ENCODE peak calls at places on chromosomes 4 and X, in six cellular contexts. B is CD8-positive, alpha-beta T cell; D is BJ; L is lung; W is cardiac muscle cell; X is breast epithelium. U is an unnamed sample.

GRCh38 chr4:30948653-30949052 is 228.5 kb downstream of the PCDH7 start:
- DNase-seq in D (no peak), B (no peak), W (no peak), L (no peak), X (no peak), U (no peak)

GRCh38 chrX:120477453-120477852 is 8.4 kb upstream of the LAMP2 start:
- DNase-seq in L (no peak), B (no peak), W (no peak), D (no peak), X (no peak), U (no peak)

GRCh38 chrX:42673411-42673810 is 104.6 kb downstream of the PPP1R2C start:
- DNase-seq in D (no peak), B (no peak), X (no peak), L (no peak), W (no peak), U (no peak)

GRCh38 chrX:132968282-132968681 is 9.9 kb upstream of the HS6ST2 start:
- DNase-seq in B (no peak), W (peak; percentile 70), X (no peak), D (no peak), L (no peak), U (no peak)

GRCh38 chr4:157804986-157805385 is 367.8 kb downstream of the GASK1B start:
- DNase-seq in L (no peak), X (no peak), B (no peak), W (peak; percentile 53), D (no peak), U (no peak)

GRCh38 chrX:66022742-66023725 is 16.8 kb downstream of the VSIG4 start:
- DNase-seq in D (no peak), W (no peak), L (no peak), X (no peak), B (no peak), U (no peak)

GRCh38 chr4:113587640-113588275 is 173.8 kb downstream of the CAMK2D start:
- DNase-seq in W (no peak), X (no peak), B (no peak), L (no peak), D (no peak), U (no peak)

GRCh38 chr4:54439831-54440243 is 210.7 kb downstream of the PDGFRA start:
- DNase-seq in X (peak; percentile 17), W (no peak), B (no peak), L (peak; percentile 44), D (no peak), U (peak; percentile 20)

GRCh38 chr4:141642068-141642467 is 5.7 kb downstream of the IL15 start:
- DNase-seq in L (no peak), B (no peak), X (no peak), D (no peak), W (no peak), U (no peak)

GRCh38 chr4:128076465-128076864 is 15.4 kb downstream of the LARP1B start:
- DNase-seq in W (no peak), B (no peak), L (no peak), X (no peak), D (no peak), U (no peak)

GRCh38 chr4:132169660-132170059 is 979.4 kb upstream of the PCDH10 start:
- DNase-seq in X (no peak), W (no peak), B (no peak), D (no peak), L (no peak), U (no peak)

GRCh38 chr4:89009653-89010369 is 47.2 kb downstream of the FAM13A start:
- DNase-seq in D (no peak), X (no peak), W (no peak), B (no peak), L (no peak), U (no peak)

GRCh38 chrX:20306668-20307067 is 40.0 kb upstream of the RPS6KA3 start:
- DNase-seq in W (no peak), D (no peak), L (no peak), B (no peak), X (no peak), U (no peak)

GRCh38 chr4:32455231-32455630 is 1735.1 kb downstream of the PCDH7 start:
- DNase-seq in W (no peak), D (no peak), B (no peak), X (no peak), L (no peak), U (no peak)

GRCh38 chr4:78397292-78397630 is 154.3 kb upstream of the ANXA3 start:
- DNase-seq in X (no peak), L (no peak), B (no peak), W (no peak), D (no peak), U (no peak)

GRCh38 chr4:24470681-24471622 is 113.4 kb downstream of the DHX15 start:
- DNase-seq in B (no peak), W (peak; percentile 66), X (no peak), D (no peak), L (no peak), U (peak; percentile 27)

GRCh38 chrX:2962346-2962745 is 33.2 kb upstream of the ARSD start:
- DNase-seq in X (no peak), B (no peak), L (no peak), D (no peak), W (no peak), U (peak; percentile 46)

GRCh38 chr4:172134536-172134935 is 321.3 kb downstream of the GALNTL6 start:
- DNase-seq in L (no peak), B (no peak), W (no peak), D (no peak), X (no peak), U (no peak)

GRCh38 chrX:154013614-154014360 is 5.9 kb downstream of the IRAK1 start:
- DNase-seq in D (no peak), X (no peak), B (peak; percentile 30), L (no peak), W (peak; percentile 42), U (no peak)

GRCh38 chr4:97938141-97938540 is 205.1 kb downstream of the STPG2 start:
- DNase-seq in X (no peak), D (no peak), B (no peak), W (no peak), L (no peak), U (no peak)

GRCh38 chr4:19164334-19164733 is 1087.4 kb upstream of the SLIT2 start:
- DNase-seq in L (no peak), B (no peak), X (no peak), D (no peak), W (no peak), U (no peak)

GRCh38 chr4:7781361-7781760 is 158.3 kb downstream of the AFAP1 start:
- DNase-seq in B (no peak), L (no peak), W (peak; percentile 54), X (no peak), D (peak; percentile 39), U (no peak)

GRCh38 chrX:150897371-150898319 is 823 bp downstream of the CD99L2 start:
- DNase-seq in D (no peak), W (no peak), B (peak; percentile 8), X (no peak), L (no peak), U (peak; percentile 51)

GRCh38 chr4:3074846-3075651 is 568 bp downstream of the HTT start:
- DNase-seq in W (peak; percentile 86), X (peak; percentile 65), B (no peak), D (no peak), L (peak; percentile 72), U (peak; percentile 70)

GRCh38 chr4:27692098-27692679 is 831.5 kb downstream of the STIM2 start:
- DNase-seq in D (no peak), L (no peak), X (no peak), B (no peak), W (peak; percentile 42), U (no peak)

GRCh38 chrX:138745215-138745614 is 33.7 kb upstream of the FGF13 start:
- DNase-seq in B (no peak), D (no peak), X (no peak), L (peak; percentile 31), W (peak; percentile 75), U (peak; percentile 36)

DNA sequence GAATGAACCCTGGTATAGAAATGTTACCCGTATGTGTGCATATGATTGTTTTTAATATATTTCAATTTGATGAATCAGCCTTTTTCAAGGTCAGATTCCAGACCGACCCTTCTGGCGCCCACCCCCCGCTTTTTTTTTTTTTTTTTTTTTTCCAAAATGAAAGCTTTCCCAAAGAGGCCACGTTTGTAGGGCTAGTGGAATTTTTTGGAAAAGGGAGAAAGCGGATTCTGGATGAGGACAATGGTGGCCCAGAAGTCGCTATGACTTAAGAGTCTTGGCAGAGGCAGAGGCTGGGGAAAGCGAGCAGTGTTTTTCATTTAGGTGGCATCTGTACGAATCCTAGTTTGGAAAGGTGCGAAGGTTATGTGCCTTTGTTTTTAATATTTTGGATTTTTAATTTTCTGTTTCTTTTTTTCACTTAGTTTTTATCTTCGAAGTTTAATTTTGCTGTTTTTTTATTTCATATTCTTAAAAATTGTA is 14.6 kb downstream of the NDUFB11 start:
- DNase-seq in W (no peak), X (no peak), D (no peak), L (no peak), B (no peak), U (no peak)
- H3K4me3 ChIP-seq in W (peak overlapping the region; percentile 63), X (peak overlapping the region; percentile 66), D (peak overlapping the region; percentile 62), L (no peak overlapping the region), B (no peak overlapping the region), U (peak overlapping the region; percentile 44)

GRCh38 chrX:34943235-34943634 is 639 bp downstream of the FAM47B start:
- DNase-seq in D (no peak), W (no peak), L (no peak), X (no peak), B (no peak), U (no peak)

DNA sequence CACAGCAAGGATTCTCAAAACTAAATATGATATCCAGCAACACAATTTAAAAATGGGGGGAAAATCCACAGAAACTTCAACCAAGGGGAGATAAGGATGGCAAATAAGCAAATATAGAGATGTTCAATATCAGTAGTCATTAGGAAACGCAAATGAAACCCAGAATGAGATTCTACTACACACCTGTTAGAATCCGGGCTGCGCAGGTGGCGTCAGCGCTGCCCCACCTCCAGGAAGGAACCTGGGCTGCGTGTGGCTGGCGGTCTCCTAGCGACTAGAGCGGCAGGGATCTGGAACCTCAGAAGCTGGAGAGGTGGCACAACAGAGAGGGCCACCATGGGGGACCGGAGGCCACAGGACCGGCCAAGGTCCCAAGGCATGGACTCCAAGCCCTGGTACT is at the start of gene FAM47B:
- DNase-seq in W (no peak), X (no peak), D (no peak), L (no peak), B (no peak), U (no peak)
- H3K27me3 ChIP-seq in W (no peaks in the 10 kb centered on the region), X (peaks cover 1% of the 10 kb centered on the region), D (no peaks in the 10 kb centered on the region), L (no peaks in the 10 kb centered on the region), B (no peaks in the 10 kb centered on the region), U (no peaks in the 10 kb centered on the region)

DNA sequence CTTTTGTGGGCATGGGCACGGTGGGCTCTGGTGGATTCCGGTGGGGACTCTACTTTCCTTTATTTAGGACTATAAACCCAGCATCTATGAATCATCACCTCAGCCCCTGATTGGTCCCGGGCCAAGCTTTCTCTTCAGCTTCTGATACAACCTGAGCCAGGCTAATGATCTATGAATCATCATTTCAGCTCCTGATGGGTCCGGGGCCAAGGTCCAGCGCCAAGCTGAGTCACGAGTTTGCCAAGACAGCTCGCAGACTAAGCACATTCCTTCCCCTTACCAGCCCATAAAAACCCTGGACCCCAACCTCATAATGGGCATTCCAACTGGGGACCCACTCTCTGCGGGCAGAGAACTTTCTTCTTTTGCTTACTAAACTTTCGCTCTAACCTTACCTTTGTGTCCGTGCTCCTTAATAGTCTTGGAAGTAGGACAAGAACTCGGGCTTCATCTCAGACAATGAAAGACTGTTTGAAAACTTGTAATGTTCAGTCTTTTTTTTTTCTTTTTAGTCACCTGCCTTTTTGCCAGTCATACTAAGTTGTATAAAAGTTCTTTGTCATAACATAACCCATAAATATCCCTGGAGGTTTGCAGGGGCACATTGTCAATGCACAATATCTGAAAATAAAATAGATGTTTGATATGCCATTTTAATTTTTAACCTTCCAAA is 904.9 kb upstream of the EPHA5 start:
- DNase-seq in D (no peak), L (no peak), W (no peak), B (no peak), X (peak; percentile 31), U (no peak)
- H3K4me3 ChIP-seq in D (no peak overlapping the region), L (no peak overlapping the region), W (no peak overlapping the region), B (no peak overlapping the region), X (peak overlapping the region; percentile 13), U (no peak overlapping the region)

GRCh38 chr4:47000406-47000805 is 7.0 kb upstream of the GABRA4 start:
- DNase-seq in X (no peak), D (no peak), L (no peak), B (no peak), W (no peak), U (no peak)
- H3K27me3 ChIP-seq in X (no peaks in the 10 kb centered on the region), D (no peaks in the 10 kb centered on the region), L (no peaks in the 10 kb centered on the region), B (no peaks in the 10 kb centered on the region), W (peaks cover 27% of the 10 kb centered on the region), U (no peaks in the 10 kb centered on the region)